ENCODE peak calls at places on chromosomes 2 and 18, in six cellular contexts. U is K562, L is sigmoid colon, R is vagina, I is stomach, H is HepG2. K is an unnamed sample.

GRCh38 chr2:231521443-231521842 is 8.8 kb downstream of the NMUR1 start:
- DNase-seq in L (peak; percentile 26), H (no peak), U (no peak), I (no peak), R (no peak), K (no peak)

GRCh38 chr18:70276416-70277145 is 12.3 kb upstream of the SOCS6 start:
- DNase-seq in U (no peak), I (no peak), H (no peak), R (no peak), L (no peak), K (no peak)

GRCh38 chr2:102806250-102806837 is 44.5 kb downstream of the TMEM182 start:
- DNase-seq in L (peak; percentile 84), H (peak; percentile 73), I (peak; percentile 72), U (peak; percentile 65), R (no peak), K (no peak)

GRCh38 chr2:135742307-135742838 is 718 bp downstream of the UBXN4 start:
- DNase-seq in R (no peak), H (peak; percentile 65), U (no peak), I (peak; percentile 35), L (no peak), K (no peak)

GRCh38 chr2:47119001-47119400 is 36.1 kb downstream of the STPG4 start:
- DNase-seq in I (no peak), L (no peak), H (no peak), U (no peak), R (no peak), K (no peak)

GRCh38 chr2:134283701-134284100 is 29.8 kb downstream of the MGAT5 start:
- DNase-seq in R (no peak), H (no peak), I (no peak), L (no peak), U (no peak), K (no peak)

GRCh38 chr2:98572211-98572610 is 36.1 kb downstream of the COA5 start:
- DNase-seq in U (no peak), L (no peak), R (no peak), I (no peak), H (no peak), K (no peak)

GRCh38 chr2:212294816-212295215 is 243.8 kb downstream of the ERBB4 start:
- DNase-seq in I (no peak), U (no peak), L (no peak), H (no peak), R (no peak), K (no peak)

GRCh38 chr2:38262514-38262871 is 114.6 kb downstream of the ATL2 start:
- DNase-seq in U (no peak), I (no peak), R (no peak), H (no peak), L (no peak), K (no peak)

GRCh38 chr2:158013791-158014190 is 87.9 kb upstream of the UPP2 start:
- DNase-seq in L (no peak), U (no peak), H (no peak), I (no peak), R (no peak), K (no peak)

GRCh38 chr2:60054571-60055340 is 498.7 kb downstream of the BCL11A start:
- DNase-seq in R (no peak), H (no peak), I (peak; percentile 44), U (no peak), L (no peak), K (no peak)

GRCh38 chr2:236507393-236508085 is 62.1 kb upstream of the ACKR3 start:
- DNase-seq in R (no peak), L (peak; percentile 77), I (peak; percentile 58), U (peak; percentile 14), H (no peak), K (peak; percentile 83)

GRCh38 chr2:40511661-40512213 is 59.8 kb upstream of the SLC8A1 start:
- DNase-seq in H (no peak), R (peak; percentile 89), I (no peak), U (no peak), L (peak; percentile 80), K (no peak)

GRCh38 chr2:105812180-105813044 is 67.7 kb downstream of the NCK2 start:
- DNase-seq in R (peak; percentile 32), I (no peak), L (no peak), H (peak; percentile 60), U (no peak), K (no peak)

GRCh38 chr18:68387246-68387645 is 327.7 kb downstream of the TMX3 start:
- DNase-seq in H (no peak), I (no peak), U (no peak), R (no peak), L (no peak), K (no peak)

GRCh38 chr2:8126783-8127182 is 555.1 kb upstream of the ID2 start:
- DNase-seq in R (no peak), U (no peak), L (no peak), H (peak; percentile 85), I (no peak), K (no peak)

GRCh38 chr18:6795307-6795706 is 65.8 kb downstream of the ARHGAP28 start:
- DNase-seq in R (no peak), H (no peak), U (no peak), L (no peak), I (no peak), K (no peak)

GRCh38 chr2:222844323-222844722 is 16.5 kb upstream of the ACSL3 start:
- DNase-seq in U (no peak), I (no peak), L (no peak), H (no peak), R (no peak), K (no peak)

GRCh38 chr2:160287476-160287875 is 87.4 kb upstream of the ITGB6 start:
- DNase-seq in R (no peak), U (no peak), H (no peak), L (no peak), I (no peak), K (no peak)

GRCh38 chr18:69951182-69951581 is 3.5 kb upstream of the CD226 start:
- DNase-seq in U (no peak), R (no peak), L (no peak), I (no peak), H (peak; percentile 9), K (no peak)

GRCh38 chr2:73084971-73085370 is 13.5 kb upstream of the SFXN5 start:
- DNase-seq in U (no peak), H (no peak), R (no peak), L (no peak), I (no peak), K (no peak)

GRCh38 chr2:17878222-17879136 is at the start of gene KCNS3:
- DNase-seq in U (peak; percentile 93), R (no peak), I (peak; percentile 60), H (no peak), L (peak; percentile 67), K (no peak)

GRCh38 chr2:74499269-74499939 is at the start of gene LBX2:
- DNase-seq in I (no peak), L (no peak), R (no peak), H (no peak), U (no peak), K (peak; percentile 76)

GRCh38 chr2:74498500-74499268 is 719 bp downstream of the LBX2 start:
- DNase-seq in I (peak; percentile 40), R (no peak), L (no peak), H (no peak), U (no peak), K (peak; percentile 74)

GRCh38 chr2:74499940-74500577 is 656 bp upstream of the LBX2 start:
- DNase-seq in L (no peak), U (no peak), H (no peak), I (no peak), R (no peak), K (peak; percentile 49)

GRCh38 chr2:74496997-74497776 is 2.2 kb downstream of the LBX2 start:
- DNase-seq in I (no peak), R (no peak), H (peak; percentile 86), L (no peak), U (no peak), K (peak; percentile 30)

GRCh38 chr2:74497777-74498499 is 1.5 kb downstream of the LBX2 start:
- DNase-seq in L (no peak), I (peak; percentile 34), H (no peak), R (no peak), U (no peak), K (peak; percentile 83)
- TF ChIP-seq POLR2A in L (no peak), I (no peak), H (peak; percentile 4), R (no peak), U (peak; percentile 36), K (no peak)

GRCh38 chr18:58314284-58314683 is 270.3 kb downstream of the NEDD4L start:
- DNase-seq in R (no peak), H (peak; percentile 65), U (no peak), I (peak; percentile 43), L (peak; percentile 83), K (no peak)
- TF ChIP-seq POLR2AphosphoS5 in R (peak; percentile 74), H (no peak), U (no peak), I (peak; percentile 23), L (peak; percentile 24), K (no peak)

GRCh38 chr18:50266248-50266704 is at the start of gene CFAP53:
- DNase-seq in R (peak; percentile 90), I (peak; percentile 89), U (no peak), H (peak; percentile 81), L (peak; percentile 96), K (peak; percentile 99)
- H3K27ac ChIP-seq in R (no peak within 1 kb of the TSS), I (peak within 1 kb of the TSS; percentile 44), U (no peak within 1 kb of the TSS), H (no peak within 1 kb of the TSS), L (peak within 1 kb of the TSS; percentile 12), K (peak within 1 kb of the TSS; percentile 81)

GRCh38 chr2:191013617-191013875 is 425 bp downstream of the STAT1 start:
- DNase-seq in I (no peak), U (no peak), L (no peak), R (no peak), H (no peak), K (no peak)

GRCh38 chr2:191009541-191010374 is 4.2 kb downstream of the STAT1 start:
- DNase-seq in R (no peak), H (no peak), I (no peak), U (no peak), L (no peak), K (no peak)

GRCh38 chr2:191012346-191012745 is 1.6 kb downstream of the STAT1 start:
- DNase-seq in L (no peak), U (no peak), H (no peak), R (no peak), I (no peak), K (no peak)

GRCh38 chr2:191012845-191013616 is 940 bp downstream of the STAT1 start:
- DNase-seq in H (peak; percentile 31), I (no peak), L (no peak), R (no peak), U (no peak), K (no peak)

DNA sequence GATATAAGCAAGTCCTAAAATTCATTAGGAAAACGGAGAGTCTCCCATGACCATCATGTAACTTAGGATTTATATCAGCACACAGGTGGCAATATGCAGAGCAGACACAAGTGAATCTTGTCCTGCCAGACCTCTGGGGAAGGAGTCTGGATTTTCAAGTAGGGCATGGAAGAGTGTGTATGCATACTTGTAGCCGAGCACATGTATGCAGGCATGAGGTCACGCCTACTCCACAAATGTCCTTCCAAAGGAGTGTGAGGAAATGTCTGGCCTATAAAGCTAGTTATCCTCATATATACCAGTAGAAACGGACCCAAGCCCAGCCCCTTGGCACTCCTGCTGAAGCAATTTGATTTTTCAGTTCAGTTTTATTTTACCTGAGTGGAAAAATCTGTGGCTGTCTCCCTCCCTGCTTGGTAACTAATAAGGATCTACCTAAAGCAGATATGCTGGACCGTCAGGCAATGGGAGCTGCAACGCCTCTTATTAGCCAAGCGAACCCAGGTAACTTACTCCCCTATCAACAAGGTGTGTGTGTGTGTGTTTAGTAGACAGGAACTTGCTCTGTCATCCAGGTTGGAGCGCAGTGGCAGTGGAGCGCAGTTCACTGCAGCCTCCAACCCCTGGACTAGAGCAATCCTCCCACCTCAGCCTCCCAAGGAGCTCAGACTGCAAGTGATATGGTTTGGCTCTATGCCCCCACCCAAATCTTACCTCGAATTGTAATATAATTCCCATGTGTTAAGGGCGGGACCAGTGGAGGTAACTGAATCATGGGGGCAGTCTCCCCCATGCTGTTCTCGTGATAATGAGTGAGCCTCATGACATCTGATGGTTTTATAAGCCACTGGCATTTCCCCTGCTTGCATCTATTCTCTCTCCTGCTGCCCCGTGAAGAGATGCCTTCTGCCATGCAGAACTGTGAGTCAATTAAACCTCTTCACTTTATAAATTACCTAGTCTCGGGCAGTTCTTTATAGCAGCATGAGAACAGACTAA is 2.8 kb downstream of the STAT1 start:
- DNase-seq in L (no peak), U (no peak), H (no peak), R (no peak), I (no peak), K (no peak)
- TF ChIP-seq POLR2A in L (no peak), U (no peak), H (no peak), R (no peak), I (no peak), K (no peak)

K was measured in spleen.